ENCODE peak calls at places on chromosome 11, in seven cellular contexts. One of them, this sample, is unnamed.

GRCh38 chr11:96037267-96037990 is 113.5 kb upstream of the MTMR2 start:
- DNase-seq in activated naive CD4-positive, alpha-beta T cell: no peak
- DNase-seq in right cardiac atrium: no peak
- DNase-seq in naive thymus-derived CD4-positive, alpha-beta T cell: no peak
- DNase-seq in body of pancreas: no peak
- DNase-seq in brain microvascular endothelial cell: peak; percentile 62
- DNase-seq in RPMI8226: no peak
- DNase-seq in this sample: no peak

GRCh38 chr11:128599729-128600128 is 12.4 kb upstream of the ETS1 start:
- DNase-seq in activated naive CD4-positive, alpha-beta T cell: no peak
- DNase-seq in naive thymus-derived CD4-positive, alpha-beta T cell: no peak
- DNase-seq in body of pancreas: no peak
- DNase-seq in right cardiac atrium: no peak
- DNase-seq in brain microvascular endothelial cell: peak; percentile 66
- DNase-seq in RPMI8226: no peak
- DNase-seq in this sample: no peak

GRCh38 chr11:8905528-8906165 is 5.3 kb upstream of the AKIP1 start:
- DNase-seq in RPMI8226: no peak
- DNase-seq in right cardiac atrium: no peak
- DNase-seq in activated naive CD4-positive, alpha-beta T cell: no peak
- DNase-seq in brain microvascular endothelial cell: peak; percentile 87
- DNase-seq in naive thymus-derived CD4-positive, alpha-beta T cell: no peak
- DNase-seq in body of pancreas: no peak
- DNase-seq in this sample: peak; percentile 36

GRCh38 chr11:10325398-10326079 is 20.7 kb downstream of the ADM start:
- DNase-seq in naive thymus-derived CD4-positive, alpha-beta T cell: no peak
- DNase-seq in body of pancreas: no peak
- DNase-seq in brain microvascular endothelial cell: peak; percentile 89
- DNase-seq in RPMI8226: no peak
- DNase-seq in right cardiac atrium: no peak
- DNase-seq in activated naive CD4-positive, alpha-beta T cell: no peak
- DNase-seq in this sample: no peak

GRCh38 chr11:17867346-17867745 is 132.8 kb downstream of the KCNC1 start:
- DNase-seq in naive thymus-derived CD4-positive, alpha-beta T cell: no peak
- DNase-seq in right cardiac atrium: no peak
- DNase-seq in brain microvascular endothelial cell: no peak
- DNase-seq in RPMI8226: no peak
- DNase-seq in activated naive CD4-positive, alpha-beta T cell: no peak
- DNase-seq in body of pancreas: no peak
- DNase-seq in this sample: no peak

GRCh38 chr11:34052036-34052607 is 591 bp downstream of the CAPRIN1 start:
- DNase-seq in RPMI8226: peak; percentile 90
- DNase-seq in right cardiac atrium: peak; percentile 98
- DNase-seq in naive thymus-derived CD4-positive, alpha-beta T cell: peak; percentile 86
- DNase-seq in body of pancreas: peak; percentile 87
- DNase-seq in brain microvascular endothelial cell: peak; percentile 82
- DNase-seq in activated naive CD4-positive, alpha-beta T cell: peak; percentile 66
- DNase-seq in this sample: peak; percentile 96

GRCh38 chr11:117529767-117530166 is 202.1 kb downstream of the CEP164 start:
- DNase-seq in naive thymus-derived CD4-positive, alpha-beta T cell: no peak
- DNase-seq in activated naive CD4-positive, alpha-beta T cell: no peak
- DNase-seq in right cardiac atrium: no peak
- DNase-seq in RPMI8226: no peak
- DNase-seq in body of pancreas: no peak
- DNase-seq in brain microvascular endothelial cell: no peak
- DNase-seq in this sample: no peak

GRCh38 chr11:12024314-12024926 is 16.0 kb upstream of the DKK3 start:
- DNase-seq in body of pancreas: no peak
- DNase-seq in right cardiac atrium: no peak
- DNase-seq in brain microvascular endothelial cell: no peak
- DNase-seq in naive thymus-derived CD4-positive, alpha-beta T cell: no peak
- DNase-seq in RPMI8226: no peak
- DNase-seq in activated naive CD4-positive, alpha-beta T cell: no peak
- DNase-seq in this sample: no peak

GRCh38 chr11:66749091-66749490 is 20.1 kb upstream of the SPTBN2 start:
- DNase-seq in RPMI8226: no peak
- DNase-seq in right cardiac atrium: no peak
- DNase-seq in naive thymus-derived CD4-positive, alpha-beta T cell: no peak
- DNase-seq in body of pancreas: no peak
- DNase-seq in activated naive CD4-positive, alpha-beta T cell: no peak
- DNase-seq in brain microvascular endothelial cell: no peak
- DNase-seq in this sample: no peak

GRCh38 chr11:108697872-108698473 is 33.1 kb downstream of the DDX10 start:
- DNase-seq in naive thymus-derived CD4-positive, alpha-beta T cell: peak; percentile 25
- DNase-seq in brain microvascular endothelial cell: peak; percentile 74
- DNase-seq in activated naive CD4-positive, alpha-beta T cell: no peak
- DNase-seq in right cardiac atrium: no peak
- DNase-seq in body of pancreas: peak; percentile 50
- DNase-seq in RPMI8226: peak; percentile 72
- DNase-seq in this sample: peak; percentile 97

GRCh38 chr11:35709386-35709785 is 46.8 kb downstream of the TRIM44 start:
- DNase-seq in RPMI8226: no peak
- DNase-seq in naive thymus-derived CD4-positive, alpha-beta T cell: no peak
- DNase-seq in body of pancreas: no peak
- DNase-seq in right cardiac atrium: no peak
- DNase-seq in brain microvascular endothelial cell: no peak
- DNase-seq in activated naive CD4-positive, alpha-beta T cell: no peak
- DNase-seq in this sample: no peak

GRCh38 chr11:129148487-129148886 is 43.6 kb downstream of the ARHGAP32 start:
- DNase-seq in activated naive CD4-positive, alpha-beta T cell: no peak
- DNase-seq in brain microvascular endothelial cell: no peak
- DNase-seq in RPMI8226: no peak
- DNase-seq in right cardiac atrium: no peak
- DNase-seq in naive thymus-derived CD4-positive, alpha-beta T cell: no peak
- DNase-seq in body of pancreas: no peak
- DNase-seq in this sample: no peak

GRCh38 chr11:12377106-12377823 is at the start of gene PARVA:
- DNase-seq in RPMI8226: no peak
- DNase-seq in naive thymus-derived CD4-positive, alpha-beta T cell: peak; percentile 16
- DNase-seq in body of pancreas: peak; percentile 77
- DNase-seq in right cardiac atrium: peak; percentile 88
- DNase-seq in activated naive CD4-positive, alpha-beta T cell: no peak
- DNase-seq in brain microvascular endothelial cell: peak; percentile 57
- DNase-seq in this sample: no peak

GRCh38 chr11:77884829-77885190 is 63.9 kb downstream of the AAMDC start:
- DNase-seq in brain microvascular endothelial cell: no peak
- DNase-seq in naive thymus-derived CD4-positive, alpha-beta T cell: no peak
- DNase-seq in body of pancreas: no peak
- DNase-seq in activated naive CD4-positive, alpha-beta T cell: no peak
- DNase-seq in right cardiac atrium: no peak
- DNase-seq in RPMI8226: no peak
- DNase-seq in this sample: no peak

GRCh38 chr11:129279326-129280026 is 87.4 kb upstream of the ARHGAP32 start:
- DNase-seq in naive thymus-derived CD4-positive, alpha-beta T cell: peak; percentile 90
- DNase-seq in right cardiac atrium: peak; percentile 94
- DNase-seq in activated naive CD4-positive, alpha-beta T cell: no peak
- DNase-seq in body of pancreas: peak; percentile 80
- DNase-seq in brain microvascular endothelial cell: peak; percentile 38
- DNase-seq in RPMI8226: peak; percentile 73
- DNase-seq in this sample: no peak

GRCh38 chr11:36265793-36266628 is 23.2 kb downstream of the COMMD9 start:
- DNase-seq in brain microvascular endothelial cell: peak; percentile 28
- DNase-seq in body of pancreas: peak; percentile 65
- DNase-seq in naive thymus-derived CD4-positive, alpha-beta T cell: peak; percentile 52
- DNase-seq in RPMI8226: peak; percentile 51
- DNase-seq in right cardiac atrium: peak; percentile 64
- DNase-seq in activated naive CD4-positive, alpha-beta T cell: no peak
- DNase-seq in this sample: peak; percentile 88

GRCh38 chr11:283405-284080 is 5.3 kb downstream of the NLRP6 start:
- DNase-seq in naive thymus-derived CD4-positive, alpha-beta T cell: no peak
- DNase-seq in right cardiac atrium: no peak
- DNase-seq in activated naive CD4-positive, alpha-beta T cell: no peak
- DNase-seq in body of pancreas: no peak
- DNase-seq in brain microvascular endothelial cell: no peak
- DNase-seq in RPMI8226: no peak
- DNase-seq in this sample: no peak

GRCh38 chr11:28529046-28529445 is 420.9 kb downstream of the METTL15 start:
- DNase-seq in body of pancreas: no peak
- DNase-seq in activated naive CD4-positive, alpha-beta T cell: no peak
- DNase-seq in RPMI8226: no peak
- DNase-seq in naive thymus-derived CD4-positive, alpha-beta T cell: no peak
- DNase-seq in right cardiac atrium: no peak
- DNase-seq in brain microvascular endothelial cell: peak; percentile 61
- DNase-seq in this sample: no peak

GRCh38 chr11:106986673-106987072 is 31.6 kb downstream of the GUCY1A2 start:
- DNase-seq in body of pancreas: no peak
- DNase-seq in right cardiac atrium: no peak
- DNase-seq in brain microvascular endothelial cell: no peak
- DNase-seq in naive thymus-derived CD4-positive, alpha-beta T cell: no peak
- DNase-seq in RPMI8226: no peak
- DNase-seq in activated naive CD4-positive, alpha-beta T cell: no peak
- DNase-seq in this sample: no peak

GRCh38 chr11:8090756-8091155 is 9.7 kb downstream of the TUB start:
- DNase-seq in right cardiac atrium: no peak
- DNase-seq in naive thymus-derived CD4-positive, alpha-beta T cell: no peak
- DNase-seq in body of pancreas: no peak
- DNase-seq in RPMI8226: peak; percentile 35
- DNase-seq in activated naive CD4-positive, alpha-beta T cell: no peak
- DNase-seq in brain microvascular endothelial cell: peak; percentile 37
- DNase-seq in this sample: peak; percentile 69

GRCh38 chr11:46674463-46675287 is 25.7 kb downstream of the ARHGAP1 start:
- DNase-seq in activated naive CD4-positive, alpha-beta T cell: no peak
- DNase-seq in naive thymus-derived CD4-positive, alpha-beta T cell: peak; percentile 40
- DNase-seq in RPMI8226: peak; percentile 55
- DNase-seq in right cardiac atrium: peak; percentile 83
- DNase-seq in body of pancreas: no peak
- DNase-seq in brain microvascular endothelial cell: no peak
- DNase-seq in this sample: no peak

This sample was measured in Karpas-422.